ENCODE peak calls at places on chromosome 13, in seven cellular contexts. L is activated CD4-positive, alpha-beta T cell treated with anti-CD3 and anti-CD28 coated beads, Interleukin-2, amount 50 U/mL, for 1 hour; Y is EH; F is fibroblast of lung; N is lower lobe of right lung; B is psoas muscle; E is retina. G is an unnamed sample.

GRCh38 chr13:73835138-73835721 is 299.0 kb downstream of the KLF12 start:
- DNase-seq in L (no peak), Y (peak), F (peak), N (no peak), B (no peak), E (peak), G (peak)

GRCh38 chr13:77507931-77508776 is 27.4 kb upstream of the SCEL start:
- DNase-seq in L (no peak), Y (peak), F (peak), N (no peak), B (no peak), E (no peak), G (peak)

GRCh38 chr13:97222934-97223710 is 989 bp downstream of the MBNL2 start:
- DNase-seq in L (no peak), Y (no peak), F (no peak), N (no peak), B (no peak), E (no peak), G (peak)

GRCh38 chr13:45441633-45442032 is 23.1 kb upstream of the COG3 start:
- DNase-seq in L (no peak), Y (peak), F (peak), N (no peak), B (no peak), E (no peak), G (peak)

GRCh38 chr13:112510002-112510780 is 77.8 kb downstream of the TUBGCP3 start:
- DNase-seq in L (no peak), Y (peak), F (peak), N (peak), B (no peak), E (peak), G (peak)

GRCh38 chr13:65892859-65893258 is 1337.3 kb downstream of the PCDH9 start:
- DNase-seq in L (no peak), Y (no peak), F (no peak), N (no peak), B (no peak), E (no peak), G (no peak)

GRCh38 chr13:85618514-85618913 is 180.7 kb downstream of the SLITRK6 start:
- DNase-seq in L (no peak), Y (no peak), F (no peak), N (no peak), B (no peak), E (no peak), G (no peak)

GRCh38 chr13:41500501-41500900 is 43.2 kb downstream of the RGCC start:
- DNase-seq in L (peak), Y (no peak), F (no peak), N (no peak), B (no peak), E (no peak), G (no peak)

G was measured in astrocyte.